ENCODE peak calls at places on chromosomes 1 and 21, in five cellular contexts. K is IMR-90, L is hippocampal formation, G is NCI-H460, C is aorta. A is an unnamed sample.

GRCh38 chr1:31216016-31216415 is 23.7 kb downstream of the NKAIN1 start:
- DNase-seq in C (no peak), G (no peak), L (no peak), K (peak), A (no peak)

GRCh38 chr1:236608930-236609726 is 4.8 kb upstream of the HEATR1 start:
- DNase-seq in K (peak), G (peak), C (peak), L (peak), A (peak)

GRCh38 chr21:44947930-44948331 is 8.1 kb downstream of the SLX9 start:
- DNase-seq in K (no peak), G (peak), L (no peak), C (peak), A (no peak)

GRCh38 chr1:172359531-172359991 is 60.9 kb upstream of the C1orf105 start:
- DNase-seq in L (no peak), C (no peak), K (peak), G (no peak), A (peak)

GRCh38 chr1:207811920-207812720 is 60.3 kb downstream of the CD46 start:
- DNase-seq in L (peak), C (no peak), K (peak), G (peak), A (no peak)

GRCh38 chr1:188027613-188028012 is 1198.9 kb downstream of the PLA2G4A start:
- DNase-seq in L (no peak), K (peak), C (no peak), G (peak), A (peak)

GRCh38 chr1:21752186-21752585 is 30.8 kb downstream of the USP48 start:
- DNase-seq in K (peak), G (no peak), C (no peak), L (no peak), A (no peak)

GRCh38 chr1:245110406-245110805 is 44.4 kb upstream of the KIF26B start:
- DNase-seq in K (no peak), G (no peak), C (peak), L (no peak), A (no peak)

GRCh38 chr21:37383066-37383465 is 16.5 kb downstream of the DYRK1A start:
- DNase-seq in G (no peak), L (no peak), C (no peak), K (no peak), A (no peak)

A was measured in astrocyte of the spinal cord.